ENCODE peak calls at places on chromosomes 1 and 21, in six cellular contexts. K is NT2/D1, A is AG04449, F is Panc1, T is aorta, L is uterus. G is an unnamed sample.

GRCh38 chr1:247118946-247119446 is 14.8 kb upstream of the ZNF669 start:
- DNase-seq in T (no peak), L (no peak), F (peak; percentile 27), A (no peak), K (peak; percentile 92), G (no peak)

GRCh38 chr1:51669191-51669590 is 52.3 kb downstream of the OSBPL9 start:
- DNase-seq in K (no peak), A (no peak), L (no peak), F (no peak), T (no peak), G (no peak)

GRCh38 chr1:19123837-19124236 is 86.2 kb downstream of the UBR4 start:
- DNase-seq in F (no peak), A (no peak), K (no peak), T (no peak), L (no peak), G (no peak)

GRCh38 chr1:68481041-68481440 is 15.8 kb downstream of the DEPDC1 start:
- DNase-seq in A (no peak), F (no peak), T (no peak), K (no peak), L (no peak), G (no peak)

GRCh38 chr21:43572443-43572842 is 86.8 kb downstream of the HSF2BP start:
- DNase-seq in T (no peak), L (no peak), F (no peak), A (no peak), K (no peak), G (no peak)

GRCh38 chr1:17904290-17904689 is 149.2 kb downstream of the ACTL8 start:
- DNase-seq in K (no peak), T (no peak), F (no peak), L (no peak), A (no peak), G (no peak)

GRCh38 chr1:1027723-1028266 is 7.9 kb downstream of the AGRN start:
- DNase-seq in A (no peak), F (no peak), L (no peak), K (no peak), T (no peak), G (no peak)

GRCh38 chr1:226060976-226061792 is 1.3 kb upstream of the H3-3A start:
- DNase-seq in F (no peak), T (no peak), A (no peak), L (no peak), K (no peak), G (no peak)

GRCh38 chr1:210883821-210884220 is 250.1 kb downstream of the KCNH1 start:
- DNase-seq in L (no peak), K (no peak), A (peak; percentile 24), F (no peak), T (no peak), G (no peak)

GRCh38 chr1:54052470-54052933 is 502 bp downstream of the TMEM59 start:
- DNase-seq in A (no peak), T (no peak), L (peak; percentile 19), K (peak; percentile 28), F (no peak), G (no peak)

GRCh38 chr1:1223891-1224290 is 7.9 kb downstream of the SDF4 start:
- DNase-seq in T (no peak), F (no peak), K (no peak), A (no peak), L (no peak), G (no peak)

GRCh38 chr1:245874942-245875580 is 632.0 kb downstream of the SMYD3 start:
- DNase-seq in A (peak; percentile 97), K (no peak), L (peak; percentile 76), T (no peak), F (no peak), G (peak; percentile 94)

GRCh38 chr21:40130476-40130875 is 263.2 kb downstream of the PCP4 start:
- DNase-seq in K (no peak), F (no peak), L (no peak), A (no peak), T (no peak), G (no peak)

GRCh38 chr1:205518616-205519540 is 14.4 kb downstream of the CDK18 start:
- DNase-seq in K (no peak), F (no peak), A (no peak), T (no peak), L (no peak), G (no peak)

GRCh38 chr1:203682401-203683383 is 56.1 kb downstream of the ATP2B4 start:
- DNase-seq in F (no peak), K (no peak), L (no peak), T (no peak), A (no peak), G (no peak)

GRCh38 chr1:53821380-53821779 is 16.7 kb downstream of the NDC1 start:
- DNase-seq in A (no peak), K (no peak), F (no peak), T (no peak), L (no peak), G (no peak)

GRCh38 chr1:71014110-71014509 is 33.5 kb downstream of the PTGER3 start:
- DNase-seq in A (no peak), L (no peak), T (no peak), F (no peak), K (no peak), G (no peak)

GRCh38 chr1:156176610-156177210 is 17.2 kb upstream of the SLC25A44 start:
- DNase-seq in K (no peak), A (no peak), F (no peak), L (no peak), T (no peak), G (no peak)

GRCh38 chr1:189775343-189775742 is 702.3 kb downstream of the BRINP3 start:
- DNase-seq in K (no peak), F (no peak), T (no peak), L (no peak), A (peak; percentile 45), G (no peak)

GRCh38 chr1:54575605-54576004 is 27.6 kb downstream of the ACOT11 start:
- DNase-seq in T (no peak), L (no peak), K (no peak), F (no peak), A (no peak), G (peak; percentile 44)

GRCh38 chr1:225880636-225881035 is 1.5 kb downstream of the TMEM63A start:
- DNase-seq in L (no peak), T (peak; percentile 24), F (no peak), A (no peak), K (no peak), G (no peak)

GRCh38 chr21:41610042-41610839 is 102.3 kb upstream of the TMPRSS2 start:
- DNase-seq in L (no peak), A (no peak), K (peak; percentile 77), F (peak; percentile 33), T (peak; percentile 87), G (peak; percentile 68)

GRCh38 chr1:23470282-23471070 is 13.5 kb downstream of the ASAP3 start:
- DNase-seq in T (peak; percentile 87), K (no peak), A (no peak), L (peak; percentile 62), F (no peak), G (peak; percentile 79)

GRCh38 chr21:42535602-42536171 is 22.0 kb downstream of the SLC37A1 start:
- DNase-seq in K (no peak), L (no peak), F (no peak), T (no peak), A (no peak), G (peak; percentile 61)

DNA sequence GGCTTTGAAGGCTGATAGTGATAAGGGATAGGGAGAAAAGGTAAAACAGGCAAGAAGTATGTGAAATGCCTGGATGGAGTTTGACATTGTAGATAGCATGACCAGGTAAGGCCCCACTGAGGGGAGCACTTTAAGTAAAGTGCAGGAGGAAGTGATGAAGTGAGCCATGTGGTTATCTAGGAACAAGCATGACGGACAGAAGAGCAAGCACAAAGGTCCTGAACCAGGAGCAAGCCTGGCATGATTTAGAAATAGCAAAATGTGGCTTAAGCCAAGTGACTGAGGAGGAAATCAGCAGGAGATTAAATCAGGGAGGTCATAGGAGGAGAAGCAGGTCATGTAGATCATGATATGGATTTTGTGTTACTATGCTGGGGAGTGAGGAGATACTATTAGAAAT is 129.2 kb downstream of the GLUL start:
- DNase-seq in L (no peak), T (no peak), F (no peak), K (no peak), A (no peak), G (no peak)
- H3K4me3 ChIP-seq in L (no peak overlapping the region), T (no peak overlapping the region), F (no peak overlapping the region), K (no peak overlapping the region), A (no peak overlapping the region), G (no peak overlapping the region)

GRCh38 chr1:29112705-29113406 is 10.8 kb downstream of the TMEM200B start:
- DNase-seq in A (no peak), K (no peak), T (no peak), L (no peak), F (no peak), G (no peak)
- H3K4me3 ChIP-seq in A (no peak overlapping the region), K (no peak overlapping the region), T (no peak overlapping the region), L (no peak overlapping the region), F (no peak overlapping the region), G (no peak overlapping the region)

GRCh38 chr1:91851130-91852010 is 34.6 kb downstream of the TGFBR3 start:
- DNase-seq in T (peak; percentile 95), A (no peak), K (no peak), F (peak; percentile 25), L (peak; percentile 92), G (peak; percentile 98)

GRCh38 chr1:91854852-91855251 is 31.1 kb downstream of the TGFBR3 start:
- DNase-seq in L (no peak), A (no peak), F (no peak), K (no peak), T (no peak), G (no peak)

GRCh38 chr1:91853397-91853796 is 32.6 kb downstream of the TGFBR3 start:
- DNase-seq in F (no peak), T (no peak), K (no peak), A (no peak), L (no peak), G (no peak)

GRCh38 chr1:91847851-91848250 is 38.1 kb downstream of the TGFBR3 start:
- DNase-seq in T (no peak), A (no peak), K (no peak), L (no peak), F (no peak), G (no peak)

GRCh38 chr1:91850708-91851107 is 35.2 kb downstream of the TGFBR3 start:
- DNase-seq in K (no peak), L (no peak), F (no peak), A (no peak), T (no peak), G (no peak)
- H3K4me3 ChIP-seq in K (no peak overlapping the region), L (peak overlapping the region; percentile 20), F (peak overlapping the region; percentile 25), A (no peak overlapping the region), T (no peak overlapping the region), G (no peak overlapping the region)

DNA sequence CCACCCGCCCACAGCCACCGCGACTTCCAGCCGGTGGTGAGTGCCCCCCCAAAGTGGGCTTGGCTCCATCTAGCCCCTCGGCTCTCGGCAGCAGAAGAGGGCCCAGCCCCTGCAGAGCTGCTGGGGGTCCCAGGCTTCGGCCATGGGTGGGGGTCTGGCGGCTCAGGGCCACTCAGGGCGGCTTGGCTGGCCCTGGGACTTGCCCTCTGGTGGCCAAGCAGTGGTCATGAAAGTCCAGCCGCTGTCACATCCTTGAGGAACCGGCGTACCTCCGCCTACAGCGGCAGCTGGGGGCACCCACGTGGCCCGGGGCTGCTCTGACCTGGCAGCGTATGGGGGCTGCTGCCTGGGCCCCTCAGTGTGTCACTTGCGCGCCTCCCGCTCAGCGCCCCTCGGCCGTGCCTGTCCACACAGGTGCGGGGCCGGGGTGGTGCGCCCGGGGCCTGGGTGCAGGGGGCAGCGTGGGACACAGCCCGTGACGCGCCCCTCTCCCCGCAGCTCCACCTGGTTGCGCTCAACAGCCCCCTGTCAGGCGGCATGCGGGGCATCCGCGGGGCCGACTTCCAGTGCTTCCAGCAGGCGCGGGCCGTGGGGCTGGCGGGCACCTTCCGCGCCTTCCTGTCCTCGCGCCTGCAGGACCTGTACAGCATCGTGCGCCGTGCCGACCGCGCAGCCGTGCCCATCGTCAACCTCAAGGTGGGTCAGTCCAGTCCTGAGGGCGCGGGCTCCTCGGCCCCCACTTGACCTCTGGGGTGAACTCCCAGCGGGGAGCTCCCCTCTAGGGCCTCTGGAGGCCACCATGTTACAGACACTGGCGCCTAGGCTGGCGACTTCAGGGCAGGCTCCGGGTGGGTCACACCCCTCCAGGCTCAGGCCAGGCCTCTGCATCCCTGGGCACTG is 32.4 kb downstream of the SLC19A1 start:
- DNase-seq in T (peak; percentile 70), A (no peak), F (no peak), K (no peak), L (no peak), G (peak; percentile 60)
- H3K4me3 ChIP-seq in T (no peak overlapping the region), A (no peak overlapping the region), F (no peak overlapping the region), K (no peak overlapping the region), L (no peak overlapping the region), G (no peak overlapping the region)

G was measured in sigmoid colon.